ENCODE peak calls at places on chromosome 1, in nine cellular contexts. T is A172; J is substantia nigra; H is stimulated activated CD8-positive, alpha-beta memory T cell treated with anti-CD3 and anti-CD28 coated beads, Interleukin-7, amount 100 ng/mL, for 4 hours; Z is endothelial cell; F is choroid plexus epithelial cell; N is NB4; X is HTR-8/SVneo; B is fibroblast of lung. S is an unnamed sample.

GRCh38 chr1:234149217-234149616 is 224.0 kb upstream of the COA6 start:
- DNase-seq in F (no peak), H (no peak), J (no peak), B (peak), T (peak), N (no peak), X (no peak), Z (no peak), S (no peak)

GRCh38 chr1:46317323-46317722 is 13.8 kb downstream of the UQCRH start:
- DNase-seq in F (no peak), X (no peak), J (no peak), T (no peak), N (no peak), H (no peak), B (no peak), Z (no peak), S (no peak)

GRCh38 chr1:199612976-199613774 is 414.3 kb upstream of the NR5A2 start:
- DNase-seq in F (peak), H (no peak), T (peak), N (peak), Z (no peak), B (peak), X (peak), J (no peak), S (peak)

GRCh38 chr1:20486457-20487235 is 636 bp upstream of the CAMK2N1 start:
- DNase-seq in N (no peak), H (no peak), Z (peak), F (no peak), T (no peak), B (peak), J (peak), X (no peak), S (no peak)

GRCh38 chr1:36831171-36831810 is 203.0 kb downstream of the GRIK3 start:
- DNase-seq in N (peak), X (no peak), F (no peak), B (no peak), Z (no peak), H (no peak), J (no peak), T (no peak), S (peak)

GRCh38 chr1:37731312-37732019 is 33.5 kb downstream of the EPHA10 start:
- DNase-seq in F (no peak), J (no peak), X (no peak), N (no peak), B (no peak), T (no peak), Z (no peak), H (no peak), S (no peak)

GRCh38 chr1:235649722-235650163 is at the start of gene GNG4:
- DNase-seq in B (no peak), Z (peak), H (no peak), T (no peak), F (no peak), N (no peak), X (peak), J (no peak), S (no peak)

GRCh38 chr1:160030657-160031367 is 978 bp downstream of the PIGM start:
- DNase-seq in X (peak), T (peak), J (no peak), B (peak), F (no peak), Z (peak), H (no peak), N (peak), S (no peak)

GRCh38 chr1:163090321-163090945 is 21.3 kb downstream of the RGS4 start:
- DNase-seq in J (no peak), T (peak), X (no peak), Z (no peak), F (peak), B (peak), N (no peak), H (no peak), S (no peak)

GRCh38 chr1:47941609-47942237 is 55.5 kb downstream of the TRABD2B start:
- DNase-seq in X (no peak), B (no peak), Z (no peak), T (no peak), J (no peak), F (peak), H (no peak), N (no peak), S (no peak)

GRCh38 chr1:230185076-230186001 is 118.3 kb downstream of the GALNT2 start:
- DNase-seq in B (no peak), T (no peak), H (no peak), F (peak), N (no peak), X (no peak), J (no peak), Z (no peak), S (no peak)

GRCh38 chr1:206062464-206062863 is 9.5 kb downstream of the RHEX start:
- DNase-seq in J (no peak), X (no peak), Z (no peak), T (no peak), N (peak), F (no peak), H (no peak), B (no peak), S (no peak)

GRCh38 chr1:59433440-59433813 is 136.5 kb downstream of the FGGY start:
- DNase-seq in B (peak), H (no peak), N (no peak), F (no peak), X (no peak), J (no peak), T (peak), Z (no peak), S (no peak)

GRCh38 chr1:8987881-8988617 is 38.2 kb downstream of the SLC2A7 start:
- DNase-seq in B (peak), N (peak), F (peak), X (peak), T (peak), J (peak), Z (peak), H (peak), S (peak)